ENCODE peak calls at places on chromosomes 6 and 20, in nine cellular contexts. One of them, this sample, is unnamed. For H3K27me3, the result is how much of the 10 kb centered on the place peaks cover.

GRCh38 chr6:30541515-30542403 is 14.5 kb downstream of the GNL1 start:
- DNase-seq in Peyer's patch: peak
- DNase-seq in sigmoid colon: peak
- DNase-seq in IMR-90: peak
- DNase-seq in testis: peak
- DNase-seq in heart left ventricle: peak
- DNase-seq in K562: peak
- DNase-seq in endothelial cell of umbilical vein: peak
- DNase-seq in adrenal gland: peak
- DNase-seq in this sample: peak

GRCh38 chr6:130371921-130372320 is 6.1 kb downstream of the TMEM200A start:
- DNase-seq in sigmoid colon: no peak
- DNase-seq in Peyer's patch: no peak
- DNase-seq in heart left ventricle: no peak
- DNase-seq in testis: no peak
- DNase-seq in adrenal gland: peak
- DNase-seq in IMR-90: no peak
- DNase-seq in endothelial cell of umbilical vein: no peak
- DNase-seq in K562: no peak
- DNase-seq in this sample: no peak

GRCh38 chr20:18225652-18226051 is 62.7 kb upstream of the ZNF133 start:
- DNase-seq in testis: no peak
- DNase-seq in Peyer's patch: no peak
- DNase-seq in K562: no peak
- DNase-seq in adrenal gland: no peak
- DNase-seq in sigmoid colon: no peak
- DNase-seq in heart left ventricle: no peak
- DNase-seq in IMR-90: no peak
- DNase-seq in endothelial cell of umbilical vein: peak
- DNase-seq in this sample: no peak

GRCh38 chr6:165721349-165721748 is 58.3 kb upstream of the PDE10A start:
- DNase-seq in Peyer's patch: no peak
- DNase-seq in K562: no peak
- DNase-seq in sigmoid colon: no peak
- DNase-seq in heart left ventricle: no peak
- DNase-seq in adrenal gland: no peak
- DNase-seq in endothelial cell of umbilical vein: no peak
- DNase-seq in IMR-90: peak
- DNase-seq in testis: no peak
- DNase-seq in this sample: no peak

GRCh38 chr6:70586114-70586513 is 19.4 kb downstream of the SDHAF4 start:
- DNase-seq in adrenal gland: no peak
- DNase-seq in testis: no peak
- DNase-seq in endothelial cell of umbilical vein: no peak
- DNase-seq in Peyer's patch: no peak
- DNase-seq in IMR-90: no peak
- DNase-seq in sigmoid colon: no peak
- DNase-seq in heart left ventricle: no peak
- DNase-seq in K562: no peak
- DNase-seq in this sample: no peak

GRCh38 chr6:125984311-125984710 is 2.0 kb upstream of the TRMT11 start:
- DNase-seq in heart left ventricle: no peak
- DNase-seq in endothelial cell of umbilical vein: no peak
- DNase-seq in IMR-90: peak
- DNase-seq in adrenal gland: no peak
- DNase-seq in sigmoid colon: no peak
- DNase-seq in testis: no peak
- DNase-seq in K562: no peak
- DNase-seq in Peyer's patch: no peak
- DNase-seq in this sample: no peak

GRCh38 chr20:44419131-44419844 is 56.4 kb upstream of the TTPAL start:
- DNase-seq in endothelial cell of umbilical vein: no peak
- DNase-seq in Peyer's patch: peak
- DNase-seq in testis: no peak
- DNase-seq in heart left ventricle: peak
- DNase-seq in K562: no peak
- DNase-seq in IMR-90: no peak
- DNase-seq in adrenal gland: peak
- DNase-seq in sigmoid colon: no peak
- DNase-seq in this sample: peak

GRCh38 chr20:21395666-21396044 is 1.7 kb downstream of the NKX2-4 start:
- DNase-seq in endothelial cell of umbilical vein: no peak
- DNase-seq in Peyer's patch: no peak
- DNase-seq in heart left ventricle: peak
- DNase-seq in IMR-90: no peak
- DNase-seq in adrenal gland: no peak
- DNase-seq in K562: no peak
- DNase-seq in sigmoid colon: no peak
- DNase-seq in testis: peak
- DNase-seq in this sample: no peak

GRCh38 chr20:21323640-21324039 is 20.5 kb downstream of the XRN2 start:
- DNase-seq in IMR-90: peak
- DNase-seq in testis: no peak
- DNase-seq in heart left ventricle: no peak
- DNase-seq in sigmoid colon: no peak
- DNase-seq in adrenal gland: peak
- DNase-seq in endothelial cell of umbilical vein: peak
- DNase-seq in Peyer's patch: peak
- DNase-seq in K562: peak
- DNase-seq in this sample: no peak

GRCh38 chr6:133951227-133951626 is 1.8 kb upstream of the TBPL1 start:
- DNase-seq in testis: no peak
- DNase-seq in Peyer's patch: no peak
- DNase-seq in sigmoid colon: no peak
- DNase-seq in IMR-90: no peak
- DNase-seq in adrenal gland: no peak
- DNase-seq in K562: no peak
- DNase-seq in endothelial cell of umbilical vein: no peak
- DNase-seq in heart left ventricle: no peak
- DNase-seq in this sample: no peak

GRCh38 chr20:25058051-25058796 is at the start of gene ACSS1:
- DNase-seq in K562: peak
- DNase-seq in testis: peak
- DNase-seq in adrenal gland: peak
- DNase-seq in heart left ventricle: peak
- DNase-seq in IMR-90: peak
- DNase-seq in endothelial cell of umbilical vein: peak
- DNase-seq in sigmoid colon: peak
- DNase-seq in Peyer's patch: peak
- DNase-seq in this sample: peak

GRCh38 chr6:150256618-150257272 is 112.1 kb upstream of the IYD start:
- DNase-seq in Peyer's patch: no peak
- DNase-seq in K562: no peak
- DNase-seq in sigmoid colon: no peak
- DNase-seq in testis: no peak
- DNase-seq in heart left ventricle: no peak
- DNase-seq in endothelial cell of umbilical vein: no peak
- DNase-seq in adrenal gland: no peak
- DNase-seq in IMR-90: peak
- DNase-seq in this sample: no peak

GRCh38 chr6:98812220-98812619 is 22.2 kb upstream of the POU3F2 start:
- DNase-seq in Peyer's patch: no peak
- DNase-seq in K562: no peak
- DNase-seq in endothelial cell of umbilical vein: no peak
- DNase-seq in sigmoid colon: no peak
- DNase-seq in adrenal gland: no peak
- DNase-seq in heart left ventricle: no peak
- DNase-seq in testis: no peak
- DNase-seq in IMR-90: no peak
- DNase-seq in this sample: no peak

GRCh38 chr20:38617011-38617829 is 15.6 kb downstream of the ARHGAP40 start:
- DNase-seq in endothelial cell of umbilical vein: no peak
- DNase-seq in adrenal gland: no peak
- DNase-seq in sigmoid colon: no peak
- DNase-seq in heart left ventricle: no peak
- DNase-seq in K562: no peak
- DNase-seq in Peyer's patch: no peak
- DNase-seq in testis: no peak
- DNase-seq in IMR-90: peak
- DNase-seq in this sample: no peak

GRCh38 chr6:71675386-71675785 is 211.0 kb upstream of the RIMS1 start:
- DNase-seq in heart left ventricle: no peak
- DNase-seq in testis: no peak
- DNase-seq in adrenal gland: no peak
- DNase-seq in endothelial cell of umbilical vein: no peak
- DNase-seq in K562: no peak
- DNase-seq in Peyer's patch: no peak
- DNase-seq in sigmoid colon: no peak
- DNase-seq in IMR-90: no peak
- DNase-seq in this sample: no peak

GRCh38 chr6:170473226-170473789 is 79.8 kb downstream of the PSMB1 start:
- DNase-seq in Peyer's patch: no peak
- DNase-seq in K562: no peak
- DNase-seq in heart left ventricle: no peak
- DNase-seq in IMR-90: no peak
- DNase-seq in testis: no peak
- DNase-seq in endothelial cell of umbilical vein: no peak
- DNase-seq in adrenal gland: no peak
- DNase-seq in sigmoid colon: no peak
- DNase-seq in this sample: no peak

GRCh38 chr6:33207569-33208088 is 671 bp upstream of the RING1 start:
- DNase-seq in K562: no peak
- DNase-seq in IMR-90: peak
- DNase-seq in endothelial cell of umbilical vein: peak
- DNase-seq in heart left ventricle: no peak
- DNase-seq in Peyer's patch: peak
- DNase-seq in adrenal gland: peak
- DNase-seq in sigmoid colon: peak
- DNase-seq in testis: peak
- DNase-seq in this sample: peak

GRCh38 chr6:42030585-42031506 is 19.5 kb upstream of the TAF8 start:
- DNase-seq in heart left ventricle: peak
- DNase-seq in Peyer's patch: no peak
- DNase-seq in sigmoid colon: no peak
- DNase-seq in K562: peak
- DNase-seq in endothelial cell of umbilical vein: peak
- DNase-seq in testis: peak
- DNase-seq in IMR-90: no peak
- DNase-seq in adrenal gland: no peak
- DNase-seq in this sample: no peak

GRCh38 chr20:37142708-37143107 is 36.4 kb upstream of the RPN2 start:
- DNase-seq in Peyer's patch: no peak
- DNase-seq in endothelial cell of umbilical vein: no peak
- DNase-seq in sigmoid colon: no peak
- DNase-seq in adrenal gland: no peak
- DNase-seq in heart left ventricle: no peak
- DNase-seq in K562: no peak
- DNase-seq in testis: no peak
- DNase-seq in IMR-90: peak
- DNase-seq in this sample: no peak

GRCh38 chr6:7114744-7115451 is 7.1 kb downstream of the RREB1 start:
- DNase-seq in testis: no peak
- DNase-seq in heart left ventricle: no peak
- DNase-seq in sigmoid colon: no peak
- DNase-seq in IMR-90: no peak
- DNase-seq in adrenal gland: no peak
- DNase-seq in Peyer's patch: no peak
- DNase-seq in K562: no peak
- DNase-seq in endothelial cell of umbilical vein: no peak
- DNase-seq in this sample: no peak

GRCh38 chr6:7119272-7119801 is 11.6 kb downstream of the RREB1 start:
- DNase-seq in sigmoid colon: no peak
- DNase-seq in K562: peak
- DNase-seq in adrenal gland: no peak
- DNase-seq in IMR-90: no peak
- DNase-seq in endothelial cell of umbilical vein: no peak
- DNase-seq in heart left ventricle: no peak
- DNase-seq in Peyer's patch: no peak
- DNase-seq in testis: no peak
- DNase-seq in this sample: no peak

GRCh38 chr6:7112741-7113313 is 5.1 kb downstream of the RREB1 start:
- DNase-seq in K562: no peak
- DNase-seq in testis: peak
- DNase-seq in heart left ventricle: no peak
- DNase-seq in endothelial cell of umbilical vein: no peak
- DNase-seq in adrenal gland: peak
- DNase-seq in IMR-90: no peak
- DNase-seq in sigmoid colon: no peak
- DNase-seq in Peyer's patch: peak
- DNase-seq in this sample: no peak

GRCh38 chr6:7111095-7111690 is 3.4 kb downstream of the RREB1 start:
- DNase-seq in Peyer's patch: no peak
- DNase-seq in endothelial cell of umbilical vein: no peak
- DNase-seq in IMR-90: no peak
- DNase-seq in heart left ventricle: no peak
- DNase-seq in K562: no peak
- DNase-seq in adrenal gland: no peak
- DNase-seq in testis: no peak
- DNase-seq in sigmoid colon: no peak
- DNase-seq in this sample: no peak

GRCh38 chr6:7115452-7116223 is 7.9 kb downstream of the RREB1 start:
- DNase-seq in heart left ventricle: no peak
- DNase-seq in testis: peak
- DNase-seq in adrenal gland: no peak
- DNase-seq in K562: no peak
- DNase-seq in Peyer's patch: no peak
- DNase-seq in endothelial cell of umbilical vein: no peak
- DNase-seq in sigmoid colon: no peak
- DNase-seq in IMR-90: no peak
- DNase-seq in this sample: no peak
- TF ChIP-seq POLR2A in heart left ventricle: no peak
- TF ChIP-seq POLR2A in testis: no peak
- TF ChIP-seq POLR2A in adrenal gland: no peak
- TF ChIP-seq POLR2A in K562: no peak
- TF ChIP-seq POLR2A in Peyer's patch: no peak
- TF ChIP-seq POLR2A in endothelial cell of umbilical vein: no peak
- TF ChIP-seq POLR2A in sigmoid colon: no peak
- TF ChIP-seq POLR2A in IMR-90: no peak
- TF ChIP-seq POLR2A in this sample: no peak

GRCh38 chr6:68087399-68088133 is 547.5 kb upstream of the ADGRB3 start:
- DNase-seq in adrenal gland: no peak
- DNase-seq in IMR-90: no peak
- DNase-seq in heart left ventricle: no peak
- DNase-seq in sigmoid colon: no peak
- DNase-seq in K562: no peak
- DNase-seq in Peyer's patch: no peak
- DNase-seq in testis: no peak
- DNase-seq in endothelial cell of umbilical vein: no peak
- DNase-seq in this sample: no peak
- H3K4me3 ChIP-seq in adrenal gland: no peak
- H3K4me3 ChIP-seq in IMR-90: no peak
- H3K4me3 ChIP-seq in heart left ventricle: no peak
- H3K4me3 ChIP-seq in sigmoid colon: no peak
- H3K4me3 ChIP-seq in K562: no peak
- H3K4me3 ChIP-seq in Peyer's patch: no peak
- H3K4me3 ChIP-seq in testis: no peak
- H3K4me3 ChIP-seq in endothelial cell of umbilical vein: no peak
- H3K4me3 ChIP-seq in this sample: no peak

GRCh38 chr6:28211840-28212509 is 13.1 kb upstream of the ZSCAN9 start:
- DNase-seq in Peyer's patch: no peak
- DNase-seq in endothelial cell of umbilical vein: no peak
- DNase-seq in K562: peak
- DNase-seq in testis: no peak
- DNase-seq in heart left ventricle: no peak
- DNase-seq in sigmoid colon: no peak
- DNase-seq in IMR-90: no peak
- DNase-seq in adrenal gland: no peak
- DNase-seq in this sample: no peak
- H3K27me3 ChIP-seq in Peyer's patch: under half
- H3K27me3 ChIP-seq in endothelial cell of umbilical vein: under half
- H3K27me3 ChIP-seq in K562: under half
- H3K27me3 ChIP-seq in testis: under half
- H3K27me3 ChIP-seq in heart left ventricle: half or more
- H3K27me3 ChIP-seq in sigmoid colon: half or more
- H3K27me3 ChIP-seq in IMR-90: under half
- H3K27me3 ChIP-seq in adrenal gland: half or more
- H3K27me3 ChIP-seq in this sample: under half

GRCh38 chr6:167047554-167047953 is 48.4 kb downstream of the CEP43 start:
- DNase-seq in endothelial cell of umbilical vein: no peak
- DNase-seq in K562: no peak
- DNase-seq in testis: no peak
- DNase-seq in heart left ventricle: peak
- DNase-seq in sigmoid colon: no peak
- DNase-seq in IMR-90: no peak
- DNase-seq in adrenal gland: no peak
- DNase-seq in Peyer's patch: peak
- DNase-seq in this sample: no peak
- TF ChIP-seq POLR2A in endothelial cell of umbilical vein: no peak
- TF ChIP-seq POLR2A in K562: no peak
- TF ChIP-seq POLR2A in testis: no peak
- TF ChIP-seq POLR2A in heart left ventricle: no peak
- TF ChIP-seq POLR2A in sigmoid colon: no peak
- TF ChIP-seq POLR2A in IMR-90: no peak
- TF ChIP-seq POLR2A in adrenal gland: no peak
- TF ChIP-seq POLR2A in Peyer's patch: no peak
- TF ChIP-seq POLR2A in this sample: no peak

This sample was measured in right lobe of liver.